ENCODE peak calls at places on chromosome 13, in six cellular contexts. One of them, this sample, is unnamed.
A peak's percentile ranks its signal among the peaks of the same experiment; 100 is the strongest.

GRCh38 chr13:26037302-26037701 is 14.5 kb downstream of the SHISA2 start:
- DNase-seq in astrocyte: no peak
- DNase-seq in endodermal cell: peak; percentile 94
- DNase-seq in cardiac muscle cell: peak; percentile 43
- DNase-seq in fibroblast of lung: no peak
- DNase-seq in tibial nerve: no peak
- DNase-seq in this sample: no peak

GRCh38 chr13:112065867-112066623 is 904 bp upstream of the SOX1 start:
- DNase-seq in astrocyte: no peak
- DNase-seq in endodermal cell: peak; percentile 81
- DNase-seq in cardiac muscle cell: no peak
- DNase-seq in fibroblast of lung: no peak
- DNase-seq in tibial nerve: no peak
- DNase-seq in this sample: no peak

GRCh38 chr13:44103721-44104490 is 224.2 kb downstream of the LACC1 start:
- DNase-seq in astrocyte: no peak
- DNase-seq in endodermal cell: no peak
- DNase-seq in cardiac muscle cell: no peak
- DNase-seq in fibroblast of lung: no peak
- DNase-seq in tibial nerve: no peak
- DNase-seq in this sample: no peak

GRCh38 chr13:53198699-53199098 is 170.1 kb downstream of the OLFM4 start:
- DNase-seq in astrocyte: no peak
- DNase-seq in endodermal cell: no peak
- DNase-seq in cardiac muscle cell: no peak
- DNase-seq in fibroblast of lung: no peak
- DNase-seq in tibial nerve: no peak
- DNase-seq in this sample: no peak

GRCh38 chr13:56351041-56351440 is 789.7 kb upstream of the PRR20A start:
- DNase-seq in astrocyte: no peak
- DNase-seq in endodermal cell: peak; percentile 64
- DNase-seq in cardiac muscle cell: no peak
- DNase-seq in fibroblast of lung: no peak
- DNase-seq in tibial nerve: no peak
- DNase-seq in this sample: no peak

GRCh38 chr13:113814435-113814821 is 49.4 kb downstream of the GAS6 start:
- DNase-seq in astrocyte: peak; percentile 72
- DNase-seq in endodermal cell: no peak
- DNase-seq in cardiac muscle cell: peak; percentile 73
- DNase-seq in fibroblast of lung: peak; percentile 79
- DNase-seq in tibial nerve: no peak
- DNase-seq in this sample: no peak

GRCh38 chr13:73190477-73190876 is 131.7 kb downstream of the KLF5 start:
- DNase-seq in astrocyte: no peak
- DNase-seq in endodermal cell: no peak
- DNase-seq in cardiac muscle cell: no peak
- DNase-seq in fibroblast of lung: peak; percentile 11
- DNase-seq in tibial nerve: no peak
- DNase-seq in this sample: no peak

GRCh38 chr13:53821632-53822031 is 793.0 kb downstream of the OLFM4 start:
- DNase-seq in astrocyte: no peak
- DNase-seq in endodermal cell: no peak
- DNase-seq in cardiac muscle cell: no peak
- DNase-seq in fibroblast of lung: no peak
- DNase-seq in tibial nerve: no peak
- DNase-seq in this sample: peak; percentile 65

GRCh38 chr13:105920375-105920774 is 615.1 kb downstream of the EFNB2 start:
- DNase-seq in astrocyte: peak; percentile 56
- DNase-seq in endodermal cell: no peak
- DNase-seq in cardiac muscle cell: peak; percentile 25
- DNase-seq in fibroblast of lung: peak; percentile 60
- DNase-seq in tibial nerve: no peak
- DNase-seq in this sample: no peak

GRCh38 chr13:110232756-110233155 is 74.2 kb downstream of the COL4A1 start:
- DNase-seq in astrocyte: no peak
- DNase-seq in endodermal cell: peak; percentile 11
- DNase-seq in cardiac muscle cell: peak; percentile 82
- DNase-seq in fibroblast of lung: no peak
- DNase-seq in tibial nerve: no peak
- DNase-seq in this sample: peak; percentile 72

GRCh38 chr13:107373551-107373950 is 805.6 kb upstream of the ARGLU1 start:
- DNase-seq in astrocyte: peak; percentile 77
- DNase-seq in endodermal cell: peak; percentile 63
- DNase-seq in cardiac muscle cell: peak; percentile 75
- DNase-seq in fibroblast of lung: peak; percentile 83
- DNase-seq in tibial nerve: no peak
- DNase-seq in this sample: no peak

GRCh38 chr13:97011446-97012131 is 17.3 kb upstream of the OXGR1 start:
- DNase-seq in astrocyte: no peak
- DNase-seq in endodermal cell: no peak
- DNase-seq in cardiac muscle cell: no peak
- DNase-seq in fibroblast of lung: no peak
- DNase-seq in tibial nerve: no peak
- DNase-seq in this sample: no peak

GRCh38 chr13:72151241-72151640 is 284.2 kb upstream of the DACH1 start:
- DNase-seq in astrocyte: peak; percentile 92
- DNase-seq in endodermal cell: no peak
- DNase-seq in cardiac muscle cell: peak; percentile 43
- DNase-seq in fibroblast of lung: peak; percentile 92
- DNase-seq in tibial nerve: no peak
- DNase-seq in this sample: no peak

GRCh38 chr13:39855236-39855635 is 199.8 kb downstream of the COG6 start:
- DNase-seq in astrocyte: no peak
- DNase-seq in endodermal cell: no peak
- DNase-seq in cardiac muscle cell: peak; percentile 18
- DNase-seq in fibroblast of lung: no peak
- DNase-seq in tibial nerve: no peak
- DNase-seq in this sample: no peak

GRCh38 chr13:43085545-43085944 is 62.2 kb downstream of the DNAJC15 start:
- DNase-seq in astrocyte: peak; percentile 14
- DNase-seq in endodermal cell: no peak
- DNase-seq in cardiac muscle cell: peak; percentile 65
- DNase-seq in fibroblast of lung: peak; percentile 26
- DNase-seq in tibial nerve: no peak
- DNase-seq in this sample: no peak

GRCh38 chr13:43652751-43653150 is 134.0 kb downstream of the ENOX1 start:
- DNase-seq in astrocyte: no peak
- DNase-seq in endodermal cell: no peak
- DNase-seq in cardiac muscle cell: no peak
- DNase-seq in fibroblast of lung: no peak
- DNase-seq in tibial nerve: no peak
- DNase-seq in this sample: no peak

GRCh38 chr13:24512208-24513068 is at the start of gene PARP4:
- DNase-seq in astrocyte: peak; percentile 90
- DNase-seq in endodermal cell: peak; percentile 90
- DNase-seq in cardiac muscle cell: peak; percentile 75
- DNase-seq in fibroblast of lung: peak; percentile 91
- DNase-seq in tibial nerve: peak; percentile 42
- DNase-seq in this sample: peak; percentile 91

GRCh38 chr13:114071991-114072390 is 60.4 kb downstream of the RASA3 start:
- DNase-seq in astrocyte: no peak
- DNase-seq in endodermal cell: no peak
- DNase-seq in cardiac muscle cell: no peak
- DNase-seq in fibroblast of lung: no peak
- DNase-seq in tibial nerve: peak; percentile 11
- DNase-seq in this sample: peak; percentile 33

GRCh38 chr13:31433756-31434155 is 234.0 kb downstream of the B3GLCT start:
- DNase-seq in astrocyte: no peak
- DNase-seq in endodermal cell: no peak
- DNase-seq in cardiac muscle cell: no peak
- DNase-seq in fibroblast of lung: no peak
- DNase-seq in tibial nerve: no peak
- DNase-seq in this sample: no peak

GRCh38 chr13:97002581-97002980 is 8.3 kb upstream of the OXGR1 start:
- DNase-seq in astrocyte: peak; percentile 84
- DNase-seq in endodermal cell: no peak
- DNase-seq in cardiac muscle cell: peak; percentile 56
- DNase-seq in fibroblast of lung: peak; percentile 87
- DNase-seq in tibial nerve: no peak
- DNase-seq in this sample: no peak

GRCh38 chr13:23865898-23866297 is 23.3 kb downstream of the MIPEP start:
- DNase-seq in astrocyte: no peak
- DNase-seq in endodermal cell: no peak
- DNase-seq in cardiac muscle cell: no peak
- DNase-seq in fibroblast of lung: no peak
- DNase-seq in tibial nerve: no peak
- DNase-seq in this sample: no peak

GRCh38 chr13:23902975-23903905 is 5.9 kb upstream of the C1QTNF9B start:
- DNase-seq in astrocyte: no peak
- DNase-seq in endodermal cell: peak; percentile 62
- DNase-seq in cardiac muscle cell: no peak
- DNase-seq in fibroblast of lung: no peak
- DNase-seq in tibial nerve: no peak
- DNase-seq in this sample: no peak

GRCh38 chr13:57925250-57925649 is 293.7 kb downstream of the PCDH17 start:
- DNase-seq in astrocyte: peak; percentile 8
- DNase-seq in endodermal cell: no peak
- DNase-seq in cardiac muscle cell: no peak
- DNase-seq in fibroblast of lung: peak; percentile 18
- DNase-seq in tibial nerve: no peak
- DNase-seq in this sample: no peak

GRCh38 chr13:99750951-99751350 is 220.6 kb downstream of the ZIC5 start:
- DNase-seq in astrocyte: no peak
- DNase-seq in endodermal cell: no peak
- DNase-seq in cardiac muscle cell: no peak
- DNase-seq in fibroblast of lung: no peak
- DNase-seq in tibial nerve: no peak
- DNase-seq in this sample: no peak

GRCh38 chr13:43009506-43009905 is 13.9 kb upstream of the DNAJC15 start:
- DNase-seq in astrocyte: no peak
- DNase-seq in endodermal cell: no peak
- DNase-seq in cardiac muscle cell: peak; percentile 46
- DNase-seq in fibroblast of lung: peak; percentile 25
- DNase-seq in tibial nerve: no peak
- DNase-seq in this sample: no peak

GRCh38 chr13:64471916-64472315 is 2758.2 kb downstream of the PCDH9 start:
- DNase-seq in astrocyte: peak; percentile 45
- DNase-seq in endodermal cell: no peak
- DNase-seq in cardiac muscle cell: peak; percentile 62
- DNase-seq in fibroblast of lung: peak; percentile 51
- DNase-seq in tibial nerve: no peak
- DNase-seq in this sample: no peak

GRCh38 chr13:45811891-45812583 is 39.5 kb downstream of the SIAH3 start:
- DNase-seq in astrocyte: no peak
- DNase-seq in endodermal cell: no peak
- DNase-seq in cardiac muscle cell: no peak
- DNase-seq in fibroblast of lung: peak; percentile 15
- DNase-seq in tibial nerve: no peak
- DNase-seq in this sample: no peak

GRCh38 chr13:46210362-46211083 is 1.2 kb upstream of the LRRC63 start:
- DNase-seq in astrocyte: no peak
- DNase-seq in endodermal cell: no peak
- DNase-seq in cardiac muscle cell: no peak
- DNase-seq in fibroblast of lung: no peak
- DNase-seq in tibial nerve: no peak
- DNase-seq in this sample: no peak

GRCh38 chr13:94352057-94352456 is 127.4 kb downstream of the DCT start:
- DNase-seq in astrocyte: peak; percentile 38
- DNase-seq in endodermal cell: no peak
- DNase-seq in cardiac muscle cell: peak; percentile 49
- DNase-seq in fibroblast of lung: peak; percentile 53
- DNase-seq in tibial nerve: no peak
- DNase-seq in this sample: no peak

GRCh38 chr13:40613192-40613818 is 53.1 kb downstream of the FOXO1 start:
- DNase-seq in astrocyte: no peak
- DNase-seq in endodermal cell: no peak
- DNase-seq in cardiac muscle cell: no peak
- DNase-seq in fibroblast of lung: no peak
- DNase-seq in tibial nerve: no peak
- DNase-seq in this sample: no peak

GRCh38 chr13:24192036-24192810 is 31.7 kb downstream of the SPATA13 start:
- DNase-seq in astrocyte: no peak
- DNase-seq in endodermal cell: peak; percentile 85
- DNase-seq in cardiac muscle cell: no peak
- DNase-seq in fibroblast of lung: no peak
- DNase-seq in tibial nerve: no peak
- DNase-seq in this sample: no peak

GRCh38 chr13:105936816-105937215 is 598.6 kb downstream of the EFNB2 start:
- DNase-seq in astrocyte: peak; percentile 21
- DNase-seq in endodermal cell: no peak
- DNase-seq in cardiac muscle cell: no peak
- DNase-seq in fibroblast of lung: peak; percentile 39
- DNase-seq in tibial nerve: no peak
- DNase-seq in this sample: no peak

GRCh38 chr13:20980899-20981298 is 78.4 kb upstream of the XPO4 start:
- DNase-seq in astrocyte: no peak
- DNase-seq in endodermal cell: no peak
- DNase-seq in cardiac muscle cell: no peak
- DNase-seq in fibroblast of lung: no peak
- DNase-seq in tibial nerve: no peak
- DNase-seq in this sample: no peak
- H3K9me3 ChIP-seq in astrocyte: no peaks in the 10 kb centered on the region
- H3K9me3 ChIP-seq in endodermal cell: no peaks in the 10 kb centered on the region
- H3K9me3 ChIP-seq in cardiac muscle cell: no peaks in the 10 kb centered on the region
- H3K9me3 ChIP-seq in fibroblast of lung: no peaks in the 10 kb centered on the region
- H3K9me3 ChIP-seq in tibial nerve: no peaks in the 10 kb centered on the region
- H3K9me3 ChIP-seq in this sample: no peaks in the 10 kb centered on the region

DNA sequence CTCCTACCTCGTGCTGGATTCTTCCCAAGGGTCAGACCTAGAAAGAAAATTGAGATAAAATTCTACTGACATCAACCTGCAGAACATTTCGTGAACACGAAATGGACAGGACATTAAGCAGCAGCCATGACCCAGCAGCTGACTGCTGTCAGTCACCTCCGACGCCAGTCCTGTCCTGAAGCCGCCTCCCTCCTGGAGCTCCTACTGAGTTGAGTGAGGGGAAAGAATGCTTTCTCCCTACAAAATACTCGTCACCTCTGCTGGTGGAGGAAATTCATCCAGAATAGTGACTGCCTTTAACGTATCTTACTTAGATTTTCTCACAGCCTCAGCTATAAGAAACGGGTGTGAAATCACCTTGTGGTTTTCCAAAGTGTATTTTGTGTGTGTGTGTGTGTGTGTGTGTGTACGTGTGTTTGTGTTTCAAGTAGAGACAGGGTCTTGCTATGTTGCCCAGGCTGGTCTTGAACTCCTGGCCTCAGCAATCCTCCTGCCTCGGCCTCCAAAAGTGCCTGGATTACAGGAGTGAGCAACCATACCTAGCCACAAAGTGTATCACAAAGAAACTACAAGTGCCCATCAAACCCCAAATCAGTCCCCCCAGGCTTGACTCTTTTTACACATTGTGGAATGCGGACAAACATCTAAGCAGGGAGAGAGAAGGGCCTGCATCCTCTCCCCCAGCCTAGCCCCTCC is 2.3 kb upstream of the C13orf42 start:
- DNase-seq in astrocyte: no peak
- DNase-seq in endodermal cell: peak; percentile 52
- DNase-seq in cardiac muscle cell: no peak
- DNase-seq in fibroblast of lung: no peak
- DNase-seq in tibial nerve: no peak
- DNase-seq in this sample: no peak
- H3K27me3 ChIP-seq in astrocyte: peaks cover 16% of the 10 kb centered on the region
- H3K27me3 ChIP-seq in endodermal cell: no peaks in the 10 kb centered on the region
- H3K27me3 ChIP-seq in cardiac muscle cell: no peaks in the 10 kb centered on the region
- H3K27me3 ChIP-seq in fibroblast of lung: peaks cover 2% of the 10 kb centered on the region
- H3K27me3 ChIP-seq in tibial nerve: no peaks in the 10 kb centered on the region
- H3K27me3 ChIP-seq in this sample: no peaks in the 10 kb centered on the region

GRCh38 chr13:19158006-19158405 is 23.6 kb downstream of the TUBA3C start:
- DNase-seq in astrocyte: no peak
- DNase-seq in endodermal cell: no peak
- DNase-seq in cardiac muscle cell: no peak
- DNase-seq in fibroblast of lung: no peak
- DNase-seq in tibial nerve: no peak
- DNase-seq in this sample: peak; percentile 49
- H3K9me3 ChIP-seq in astrocyte: peaks cover 41% of the 10 kb centered on the region
- H3K9me3 ChIP-seq in endodermal cell: peaks cover 60% of the 10 kb centered on the region
- H3K9me3 ChIP-seq in cardiac muscle cell: no peaks in the 10 kb centered on the region
- H3K9me3 ChIP-seq in fibroblast of lung: no peaks in the 10 kb centered on the region
- H3K9me3 ChIP-seq in tibial nerve: no peaks in the 10 kb centered on the region
- H3K9me3 ChIP-seq in this sample: no peaks in the 10 kb centered on the region

GRCh38 chr13:27534976-27535370 is 84.6 kb upstream of the MTIF3 start:
- DNase-seq in astrocyte: peak; percentile 26
- DNase-seq in endodermal cell: no peak
- DNase-seq in cardiac muscle cell: no peak
- DNase-seq in fibroblast of lung: peak; percentile 30
- DNase-seq in tibial nerve: no peak
- DNase-seq in this sample: no peak
- H3K27me3 ChIP-seq in astrocyte: no peaks in the 10 kb centered on the region
- H3K27me3 ChIP-seq in endodermal cell: no peaks in the 10 kb centered on the region
- H3K27me3 ChIP-seq in cardiac muscle cell: no peaks in the 10 kb centered on the region
- H3K27me3 ChIP-seq in fibroblast of lung: no peaks in the 10 kb centered on the region
- H3K27me3 ChIP-seq in tibial nerve: no peaks in the 10 kb centered on the region
- H3K27me3 ChIP-seq in this sample: no peaks in the 10 kb centered on the region

This sample was measured in aorta.